ENCODE peak calls at places on chromosomes 11 and 22, in seven cellular contexts. L, B, K, J, I, O and A are unnamed samples. For H3K27me3, the result is how much of the 10 kb centered on the place peaks cover.

GRCh38 chr22:29329581-29329980 is 14.1 kb upstream of the RASL10A start:
- DNase-seq in I (no peak), B (peak), O (no peak), L (peak), J (no peak), K (no peak), A (no peak)

GRCh38 chr22:24947881-24948280 is 1.4 kb upstream of the LHFPL7 start:
- DNase-seq in L (no peak), J (no peak), K (no peak), O (no peak), B (no peak), I (no peak), A (no peak)

GRCh38 chr11:18203723-18204122 is 31.1 kb downstream of the MRGPRX4 start:
- DNase-seq in I (peak), B (no peak), L (no peak), K (no peak), O (no peak), J (no peak), A (no peak)

GRCh38 chr11:104830080-104830479 is 68.2 kb downstream of the CASP12 start:
- DNase-seq in O (no peak), K (no peak), L (no peak), J (no peak), B (no peak), I (peak), A (no peak)

GRCh38 chr11:44949160-44950035 is 1.3 kb downstream of the TP53I11 start:
- DNase-seq in B (peak), I (peak), K (peak), L (no peak), O (peak), J (no peak), A (no peak)

GRCh38 chr22:45649809-45650208 is 21.8 kb upstream of the ATXN10 start:
- DNase-seq in J (no peak), I (no peak), O (no peak), B (no peak), K (no peak), L (no peak), A (no peak)

GRCh38 chr11:130554241-130555055 is 106.0 kb downstream of the ADAMTS15 start:
- DNase-seq in B (no peak), L (no peak), I (peak), J (no peak), K (no peak), O (no peak), A (no peak)

GRCh38 chr11:124605719-124606118 is 5.5 kb upstream of the PANX3 start:
- DNase-seq in K (no peak), B (no peak), L (peak), J (no peak), O (no peak), I (no peak), A (no peak)

GRCh38 chr11:64073542-64073941 is 37.8 kb downstream of the FLRT1 start:
- DNase-seq in B (no peak), K (no peak), I (no peak), O (no peak), J (no peak), L (no peak), A (no peak)

GRCh38 chr11:64072403-64072802 is 36.7 kb downstream of the FLRT1 start:
- DNase-seq in O (no peak), K (no peak), I (no peak), J (no peak), L (no peak), B (no peak), A (no peak)

GRCh38 chr11:64071849-64072248 is 36.1 kb downstream of the FLRT1 start:
- DNase-seq in B (no peak), I (no peak), J (no peak), O (no peak), K (no peak), L (no peak), A (no peak)

GRCh38 chr11:64074239-64074638 is 38.5 kb downstream of the FLRT1 start:
- DNase-seq in J (no peak), L (no peak), B (no peak), I (no peak), K (peak), O (no peak), A (no peak)

DNA sequence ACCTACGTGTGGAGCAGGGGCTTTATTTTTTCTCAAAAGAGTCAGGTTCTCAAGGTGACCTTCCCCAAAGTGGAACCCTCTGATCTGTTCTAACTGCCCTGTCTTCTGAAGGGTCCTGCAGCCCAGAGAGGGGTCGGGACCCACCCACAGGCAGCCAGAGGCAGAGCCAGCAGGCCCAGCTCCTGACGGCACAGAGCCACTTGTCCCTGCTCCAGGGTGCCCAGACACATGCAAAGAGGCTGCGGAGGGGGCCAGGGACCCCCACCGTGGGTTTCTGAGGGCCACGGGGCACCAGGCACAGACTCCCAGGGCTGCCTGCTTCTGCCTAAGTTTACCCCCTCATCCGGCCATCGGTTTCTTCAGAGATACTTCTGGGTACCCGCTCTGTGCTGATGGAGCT is 37.1 kb downstream of the FLRT1 start:
- DNase-seq in K (no peak), J (no peak), O (no peak), B (no peak), I (no peak), L (no peak), A (no peak)
- H3K27me3 ChIP-seq in K (under half), J (under half), O (under half), B (under half), I (under half), L (under half), A (under half)

DNA sequence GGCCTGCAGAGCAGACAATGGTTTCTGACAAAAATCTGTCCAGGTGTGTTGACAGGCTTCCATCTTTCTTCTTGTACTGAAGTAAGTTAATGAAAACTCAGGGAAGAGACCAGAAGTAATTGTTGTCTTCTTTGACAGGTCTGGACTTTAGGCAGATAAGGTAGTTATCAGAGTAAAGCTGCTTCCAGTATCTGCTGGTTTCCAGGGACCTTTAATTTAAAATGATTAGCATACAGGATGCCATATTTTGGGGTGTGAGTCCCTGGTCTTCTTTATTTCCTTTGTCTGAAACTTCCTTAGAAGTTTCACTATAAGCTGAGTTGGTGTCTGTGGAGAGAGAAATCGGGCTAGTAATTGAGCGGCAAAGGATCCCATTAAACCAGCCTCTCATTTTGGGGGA is 1.5 kb downstream of the TMX2 start:
- DNase-seq in L (no peak), K (no peak), B (no peak), J (no peak), I (no peak), O (no peak), A (no peak)
- H3K4me3 ChIP-seq in L (peak), K (no peak), B (peak), J (peak), I (peak), O (peak), A (peak)

DNA sequence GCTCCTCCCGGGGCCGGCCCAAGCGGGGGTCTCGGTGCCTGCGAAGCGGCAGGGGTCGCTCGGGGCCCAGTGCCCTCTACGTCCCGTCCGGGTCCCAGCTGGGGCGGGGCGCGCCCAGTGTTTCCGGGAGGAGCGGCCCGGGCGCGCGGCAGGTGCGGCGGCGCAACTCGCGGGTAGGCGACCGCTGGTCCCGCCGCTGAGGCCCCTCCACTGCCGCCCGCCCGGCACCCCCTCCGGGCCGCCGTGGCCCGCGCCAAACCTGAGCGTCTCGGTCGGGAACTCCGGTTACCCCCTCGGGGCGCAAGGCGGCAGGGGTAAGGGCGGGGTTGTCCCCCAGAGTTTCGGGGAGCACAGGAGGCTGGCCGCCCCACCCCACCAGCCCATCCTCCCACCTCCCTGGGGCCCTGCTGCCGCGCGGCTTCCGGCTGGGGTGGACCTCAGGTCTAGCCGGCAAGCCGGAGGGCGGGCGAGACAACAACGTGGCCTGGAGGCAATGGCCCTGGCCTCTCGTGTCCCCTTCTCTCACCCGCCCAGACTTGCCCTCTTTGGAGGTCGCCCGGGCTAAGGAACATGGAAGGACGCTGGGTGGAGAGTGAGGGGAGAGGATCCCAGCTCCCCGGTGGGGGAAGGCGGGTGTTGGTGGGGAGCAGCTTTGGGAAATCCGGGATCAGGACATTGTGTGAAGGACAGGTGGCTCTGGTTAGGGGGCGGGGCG is 416 bp upstream of the CRACR2B start:
- DNase-seq in K (peak), I (no peak), L (no peak), O (no peak), B (peak), J (no peak), A (no peak)
- H3K27ac ChIP-seq in K (peak), I (no peak), L (peak), O (no peak), B (peak), J (no peak), A (peak)

DNA sequence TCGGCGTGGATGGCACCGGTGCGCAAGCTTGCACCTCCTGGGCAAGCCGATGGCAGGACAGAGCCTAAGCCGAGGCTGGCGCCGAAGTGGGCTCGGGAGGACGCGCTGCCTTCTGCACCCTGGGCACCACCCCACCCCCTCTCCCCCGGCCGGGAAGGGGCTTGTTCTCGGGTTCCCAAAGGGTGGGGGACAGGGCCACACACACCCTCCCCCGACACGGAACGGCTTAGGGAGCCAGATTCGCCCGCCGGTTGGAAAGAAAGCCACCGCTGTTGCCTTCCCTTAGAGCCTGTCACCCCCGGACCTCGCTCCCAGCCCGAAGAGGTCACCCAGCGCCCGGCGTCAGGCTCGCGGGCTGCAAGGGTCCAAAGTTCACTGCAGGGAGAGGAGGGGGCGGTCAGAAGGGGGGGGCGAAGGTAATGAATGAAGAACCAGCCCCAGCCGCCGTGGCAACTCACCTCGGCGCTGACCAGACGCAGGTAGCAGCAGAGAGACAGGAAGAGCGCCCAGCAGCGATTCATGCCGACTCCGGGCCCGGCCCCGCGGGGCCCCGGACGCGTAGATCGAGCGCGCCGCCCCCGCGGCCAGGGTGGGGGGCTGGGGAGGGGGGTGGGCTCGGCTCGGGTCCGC is 1.2 kb downstream of the PDGFB start:
- DNase-seq in B (peak), J (no peak), K (no peak), I (no peak), L (no peak), O (no peak), A (no peak)
- H3K27me3 ChIP-seq in B (under half), J (under half), K (under half), I (half or more), L (under half), O (under half), A (under half)